ENCODE peak calls at places on chromosomes 3 and 15, in seven cellular contexts. Z, F, W, B, P, G and Q are unnamed samples.

GRCh38 chr3:179716811-179717210 is 64.0 kb downstream of the USP13 start:
- DNase-seq in Z (peak; percentile 62), F (no peak), W (no peak), B (no peak), P (no peak), G (no peak), Q (no peak)

GRCh38 chr3:2099779-2100191 is 1.1 kb downstream of the CNTN4 start:
- DNase-seq in Z (no peak), F (no peak), W (no peak), B (no peak), P (no peak), G (no peak), Q (no peak)

GRCh38 chr3:129626744-129627349 is 20.4 kb upstream of the PLXND1 start:
- DNase-seq in Z (peak; percentile 87), F (peak; percentile 87), W (peak; percentile 73), B (peak; percentile 90), P (peak; percentile 59), G (peak; percentile 94), Q (peak; percentile 94)

GRCh38 chr3:50164056-50164455 is 8.9 kb downstream of the SEMA3F start:
- DNase-seq in Z (peak; percentile 90), F (no peak), W (no peak), B (no peak), P (no peak), G (peak; percentile 92), Q (peak; percentile 90)

GRCh38 chr3:145134738-145135137 is 1026.2 kb downstream of the PLOD2 start:
- DNase-seq in Z (no peak), F (no peak), W (no peak), B (no peak), P (no peak), G (no peak), Q (no peak)

GRCh38 chr3:158845748-158846350 is 44.0 kb downstream of the MFSD1 start:
- DNase-seq in Z (peak; percentile 34), F (peak; percentile 22), W (no peak), B (peak; percentile 41), P (peak; percentile 17), G (no peak), Q (no peak)

GRCh38 chr3:46664188-46664970 is 29.1 kb downstream of the ALS2CL start:
- DNase-seq in Z (no peak), F (no peak), W (no peak), B (no peak), P (no peak), G (peak; percentile 20), Q (no peak)

GRCh38 chr3:48504051-48504946 is at the start of gene SHISA5:
- DNase-seq in Z (peak; percentile 66), F (peak; percentile 68), W (no peak), B (no peak), P (peak; percentile 57), G (peak; percentile 76), Q (peak; percentile 89)

GRCh38 chr3:39870706-39871105 is 61.3 kb downstream of the MYRIP start:
- DNase-seq in Z (peak; percentile 12), F (no peak), W (no peak), B (no peak), P (no peak), G (no peak), Q (no peak)

GRCh38 chr15:89442671-89443307 is 53.6 kb downstream of the RHCG start:
- DNase-seq in Z (peak; percentile 31), F (peak; percentile 94), W (peak; percentile 21), B (peak; percentile 31), P (peak; percentile 18), G (peak; percentile 31), Q (no peak)

GRCh38 chr3:29925150-29925549 is 644.3 kb downstream of the RBMS3 start:
- DNase-seq in Z (peak; percentile 52), F (no peak), W (no peak), B (no peak), P (no peak), G (no peak), Q (no peak)

GRCh38 chr15:57562220-57562769 is 29.4 kb upstream of the MYZAP start:
- DNase-seq in Z (peak; percentile 25), F (no peak), W (no peak), B (no peak), P (no peak), G (no peak), Q (no peak)

GRCh38 chr15:96358006-96358794 is 27.7 kb downstream of the NR2F2 start:
- DNase-seq in Z (no peak), F (no peak), W (no peak), B (no peak), P (no peak), G (no peak), Q (no peak)

GRCh38 chr3:122322095-122323075 is 2.7 kb upstream of the CSTA start:
- DNase-seq in Z (no peak), F (no peak), W (no peak), B (no peak), P (no peak), G (no peak), Q (no peak)

GRCh38 chr3:196896229-196896628 is 28.5 kb downstream of the SENP5 start:
- DNase-seq in Z (no peak), F (no peak), W (no peak), B (no peak), P (no peak), G (no peak), Q (no peak)

GRCh38 chr3:187943677-187944390 is 198.6 kb upstream of the BCL6 start:
- DNase-seq in Z (peak; percentile 17), F (no peak), W (no peak), B (peak; percentile 22), P (no peak), G (no peak), Q (no peak)

GRCh38 chr3:194369522-194370279 is at the start of gene LRRC15:
- DNase-seq in Z (peak; percentile 45), F (peak; percentile 47), W (no peak), B (peak; percentile 38), P (no peak), G (peak; percentile 28), Q (no peak)

GRCh38 chr3:43106293-43106628 is 382 bp upstream of the POMGNT2 start:
- DNase-seq in Z (no peak), F (no peak), W (no peak), B (no peak), P (no peak), G (no peak), Q (no peak)

GRCh38 chr3:136513367-136513766 is 238.8 kb downstream of the STAG1 start:
- DNase-seq in Z (no peak), F (no peak), W (no peak), B (no peak), P (no peak), G (no peak), Q (no peak)

GRCh38 chr3:16741890-16742289 is 136.7 kb upstream of the DAZL start:
- DNase-seq in Z (peak; percentile 20), F (no peak), W (no peak), B (no peak), P (no peak), G (no peak), Q (no peak)

GRCh38 chr15:62413786-62414185 is 248.7 kb upstream of the C2CD4B start:
- DNase-seq in Z (no peak), F (no peak), W (no peak), B (no peak), P (no peak), G (no peak), Q (no peak)

GRCh38 chr15:25345943-25346342 is 92.9 kb downstream of the UBE3A start:
- DNase-seq in Z (peak; percentile 42), F (peak; percentile 41), W (no peak), B (peak; percentile 14), P (no peak), G (no peak), Q (no peak)

GRCh38 chr3:1068985-1069384 is 23.8 kb upstream of the CNTN6 start:
- DNase-seq in Z (no peak), F (no peak), W (no peak), B (no peak), P (no peak), G (no peak), Q (no peak)

GRCh38 chr15:88331291-88331690 is 74.8 kb upstream of the NTRK3 start:
- DNase-seq in Z (peak; percentile 31), F (peak; percentile 91), W (peak; percentile 8), B (peak; percentile 29), P (peak; percentile 15), G (no peak), Q (no peak)

GRCh38 chr3:66261318-66261717 is 40.5 kb downstream of the SLC25A26 start:
- DNase-seq in Z (peak; percentile 33), F (no peak), W (no peak), B (no peak), P (no peak), G (no peak), Q (no peak)

GRCh38 chr3:36763111-36763849 is 1.1 kb downstream of the DCLK3 start:
- DNase-seq in Z (no peak), F (no peak), W (no peak), B (no peak), P (no peak), G (no peak), Q (no peak)

GRCh38 chr3:90091557-90091956 is 984.1 kb downstream of the EPHA3 start:
- DNase-seq in Z (peak; percentile 75), F (peak; percentile 25), W (no peak), B (peak; percentile 2), P (no peak), G (no peak), Q (no peak)

GRCh38 chr3:60948488-60948887 is 302.8 kb downstream of the FHIT start:
- DNase-seq in Z (peak; percentile 7), F (no peak), W (no peak), B (no peak), P (no peak), G (no peak), Q (no peak)

GRCh38 chr15:89591834-89592233 is 16.6 kb downstream of the TICRR start:
- DNase-seq in Z (peak; percentile 27), F (no peak), W (no peak), B (no peak), P (no peak), G (no peak), Q (no peak)

GRCh38 chr3:49462222-49462621 is 7.8 kb upstream of the DAG1 start:
- DNase-seq in Z (no peak), F (no peak), W (no peak), B (peak; percentile 60), P (no peak), G (no peak), Q (no peak)

GRCh38 chr3:23264413-23264812 is 61.3 kb downstream of the UBE2E2 start:
- DNase-seq in Z (peak; percentile 72), F (no peak), W (no peak), B (no peak), P (no peak), G (no peak), Q (no peak)

GRCh38 chr3:72018339-72018984 is 233.5 kb upstream of the PROK2 start:
- DNase-seq in Z (no peak), F (no peak), W (no peak), B (no peak), P (no peak), G (no peak), Q (no peak)

GRCh38 chr3:58666683-58667082 is at the start of gene FAM3D:
- DNase-seq in Z (peak; percentile 8), F (no peak), W (no peak), B (no peak), P (no peak), G (peak; percentile 73), Q (peak; percentile 56)

GRCh38 chr3:107928084-107928445 is 162.8 kb downstream of the CD47 start:
- DNase-seq in Z (peak; percentile 52), F (no peak), W (no peak), B (no peak), P (no peak), G (no peak), Q (no peak)

GRCh38 chr3:79906106-79906505 is 138.3 kb upstream of the ROBO1 start:
- DNase-seq in Z (peak; percentile 4), F (no peak), W (no peak), B (no peak), P (no peak), G (no peak), Q (no peak)

GRCh38 chr15:100373037-100373896 is 31.5 kb upstream of the ADAMTS17 start:
- DNase-seq in Z (no peak), F (peak; percentile 21), W (no peak), B (no peak), P (no peak), G (no peak), Q (no peak)

GRCh38 chr3:72482589-72483249 is 365.5 kb downstream of the SHQ1 start:
- DNase-seq in Z (peak; percentile 78), F (no peak), W (peak; percentile 58), B (no peak), P (peak; percentile 62), G (peak; percentile 69), Q (peak; percentile 83)